ENCODE peak calls at places on chromosomes 2 and 18, in four cellular contexts. Z is tibial nerve, T is IMR-90, H is PC-9. S is an unnamed sample. For H3K36me3, the result is how much of the 10 kb centered on the place peaks cover.

GRCh38 chr18:74524097-74524496 is 10.2 kb upstream of the CNDP1 start:
- DNase-seq in T (peak), Z (no peak), H (no peak), S (no peak)

GRCh38 chr2:108436976-108437375 is 12.0 kb upstream of the GCC2 start:
- DNase-seq in Z (no peak), T (no peak), H (no peak), S (no peak)

GRCh38 chr2:102698369-102699111 is 63.3 kb upstream of the TMEM182 start:
- DNase-seq in H (no peak), Z (no peak), T (no peak), S (no peak)

GRCh38 chr2:101327863-101328394 is 19.4 kb upstream of the RNF149 start:
- DNase-seq in H (peak), Z (no peak), T (no peak), S (no peak)

GRCh38 chr2:228703099-228703498 is 521.6 kb upstream of the SPHKAP start:
- DNase-seq in H (no peak), T (no peak), Z (no peak), S (no peak)

GRCh38 chr2:86301711-86302202 is 35.7 kb downstream of the REEP1 start:
- DNase-seq in Z (no peak), H (no peak), T (no peak), S (no peak)

GRCh38 chr2:188068093-188068492 is 223.6 kb upstream of the GULP1 start:
- DNase-seq in H (no peak), T (peak), Z (no peak), S (no peak)

GRCh38 chr2:45505138-45505537 is 105.9 kb downstream of the SRBD1 start:
- DNase-seq in T (no peak), H (no peak), Z (no peak), S (no peak)

GRCh38 chr2:116879646-116880045 is 934.8 kb upstream of the DDX18 start:
- DNase-seq in H (no peak), Z (no peak), T (no peak), S (no peak)

GRCh38 chr2:26169226-26169625 is 3.7 kb upstream of the GAREM2 start:
- DNase-seq in Z (no peak), T (no peak), H (no peak), S (no peak)

GRCh38 chr18:10767658-10768057 is 241.8 kb downstream of the NAPG start:
- DNase-seq in T (no peak), Z (no peak), H (no peak), S (no peak)

GRCh38 chr2:72887836-72888437 is 729 bp downstream of the SPR start:
- DNase-seq in H (peak), Z (peak), T (peak), S (no peak)

GRCh38 chr2:44170337-44170736 is 1.7 kb downstream of the PPM1B start:
- DNase-seq in Z (no peak), H (no peak), T (peak), S (no peak)

GRCh38 chr18:35998967-35999366 is 26.5 kb downstream of the RMP24 start:
- DNase-seq in T (no peak), Z (no peak), H (no peak), S (no peak)

GRCh38 chr2:151922845-151923666 is 94.8 kb upstream of the ARL5A start:
- DNase-seq in T (no peak), Z (peak), H (peak), S (no peak)

GRCh38 chr2:28649481-28650260 is 102.0 kb upstream of the PPP1CB start:
- DNase-seq in Z (no peak), H (peak), T (peak), S (no peak)

GRCh38 chr2:40260437-40260836 is 191.5 kb downstream of the SLC8A1 start:
- DNase-seq in Z (no peak), T (no peak), H (no peak), S (no peak)

GRCh38 chr2:126790987-126791780 is 107.5 kb upstream of the TEX51 start:
- DNase-seq in T (no peak), H (no peak), Z (no peak), S (no peak)

GRCh38 chr2:120765911-120766757 is 30.5 kb downstream of the GLI2 start:
- DNase-seq in Z (peak), H (no peak), T (peak), S (peak)

GRCh38 chr2:226649871-226650660 is 149.6 kb downstream of the IRS1 start:
- DNase-seq in T (peak), Z (peak), H (peak), S (peak)

GRCh38 chr2:71830497-71831207 is 317.0 kb downstream of the CYP26B1 start:
- DNase-seq in T (peak), H (no peak), Z (no peak), S (no peak)

GRCh38 chr2:36413218-36413617 is 57.6 kb downstream of the CRIM1 start:
- DNase-seq in T (peak), H (no peak), Z (no peak), S (peak)

GRCh38 chr2:68709421-68709911 is 25.1 kb upstream of the ARHGAP25 start:
- DNase-seq in T (peak), H (peak), Z (no peak), S (no peak)

GRCh38 chr2:230007931-230008707 is 60.6 kb downstream of the SLC16A14 start:
- DNase-seq in H (peak), Z (peak), T (peak), S (peak)

GRCh38 chr18:3441290-3441689 is 8.7 kb upstream of the TGIF1 start:
- DNase-seq in Z (no peak), T (no peak), H (peak), S (no peak)

GRCh38 chr2:240922234-240922981 is 16.3 kb downstream of the CROCC2 start:
- DNase-seq in T (no peak), Z (peak), H (no peak), S (no peak)

GRCh38 chr2:216768908-216769401 is 73.6 kb upstream of the IGFBP5 start:
- DNase-seq in H (no peak), Z (no peak), T (no peak), S (no peak)

DNA sequence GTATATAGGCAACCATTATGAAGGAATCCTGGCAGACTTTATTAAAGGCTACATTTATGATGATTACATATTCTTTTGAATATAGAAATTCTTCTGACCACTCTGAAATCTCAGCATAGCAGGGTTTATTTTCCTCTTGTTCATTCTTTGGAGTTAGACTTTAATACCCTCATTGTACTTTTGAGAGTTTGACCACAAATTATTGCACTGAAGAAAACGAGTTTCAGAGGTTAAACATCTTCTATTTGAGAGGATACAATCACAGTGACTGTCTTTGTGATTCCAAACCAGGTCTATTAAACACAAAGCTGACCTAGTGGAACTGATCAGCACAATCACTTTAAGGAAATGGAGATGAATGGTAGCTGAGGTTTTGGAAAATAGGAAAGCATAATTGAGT is 71.3 kb downstream of the XIRP2 start:
- DNase-seq in H (no peak), T (no peak), Z (no peak), S (no peak)
- TF ChIP-seq CTCF in H (no peak), T (no peak), Z (no peak), S (no peak)

GRCh38 chr2:134122610-134123009 is 131.3 kb upstream of the MGAT5 start:
- DNase-seq in H (no peak), T (no peak), Z (no peak), S (no peak)
- H3K4me3 ChIP-seq in H (no peak), T (no peak), Z (no peak), S (no peak)

GRCh38 chr2:113922784-113923183 is 32.9 kb downstream of the ACTR3 start:
- DNase-seq in Z (no peak), H (no peak), T (no peak), S (no peak)

GRCh38 chr2:113930448-113930847 is 40.6 kb downstream of the ACTR3 start:
- DNase-seq in H (no peak), Z (no peak), T (peak), S (no peak)

GRCh38 chr2:113922335-113922734 is 32.4 kb downstream of the ACTR3 start:
- DNase-seq in Z (no peak), H (no peak), T (no peak), S (no peak)

GRCh38 chr2:113925884-113926283 is 36.0 kb downstream of the ACTR3 start:
- DNase-seq in H (no peak), T (no peak), Z (no peak), S (no peak)

GRCh38 chr2:113926314-113926713 is 36.4 kb downstream of the ACTR3 start:
- DNase-seq in T (no peak), H (no peak), Z (no peak), S (no peak)
- H3K36me3 ChIP-seq in T (under half), H (under half), Z (under half), S (under half)

DNA sequence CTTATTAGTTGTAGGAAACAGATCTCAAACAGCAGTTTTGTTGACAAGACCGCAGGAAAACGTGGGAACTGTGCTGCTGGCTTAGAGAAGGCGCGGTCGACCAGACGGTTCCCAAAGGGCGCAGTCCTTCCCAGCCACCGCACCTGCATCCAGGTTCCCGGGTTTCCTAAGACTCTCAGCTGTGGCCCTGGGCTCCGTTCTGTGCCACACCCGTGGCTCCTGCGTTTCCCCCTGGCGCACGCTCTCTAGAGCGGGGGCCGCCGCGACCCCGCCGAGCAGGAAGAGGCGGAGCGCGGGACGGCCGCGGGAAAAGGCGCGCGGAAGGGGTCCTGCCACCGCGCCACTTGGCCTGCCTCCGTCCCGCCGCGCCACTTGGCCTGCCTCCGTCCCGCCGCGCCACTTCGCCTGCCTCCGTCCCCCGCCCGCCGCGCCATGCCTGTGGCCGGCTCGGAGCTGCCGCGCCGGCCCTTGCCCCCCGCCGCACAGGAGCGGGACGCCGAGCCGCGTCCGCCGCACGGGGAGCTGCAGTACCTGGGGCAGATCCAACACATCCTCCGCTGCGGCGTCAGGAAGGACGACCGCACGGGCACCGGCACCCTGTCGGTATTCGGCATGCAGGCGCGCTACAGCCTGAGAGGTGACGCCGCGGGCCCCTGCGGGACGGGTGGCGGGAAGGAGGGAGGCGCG is at the start of gene TYMS:
- DNase-seq in Z (no peak), T (peak), H (peak), S (no peak)
- TF ChIP-seq CTCF in Z (no peak), T (no peak), H (no peak), S (peak)

GRCh38 chr18:55448390-55448789 is 139.6 kb downstream of the TCF4 start:
- DNase-seq in T (no peak), Z (no peak), H (no peak), S (no peak)
- H3K4me3 ChIP-seq in T (no peak), Z (no peak), H (no peak), S (no peak)

DNA sequence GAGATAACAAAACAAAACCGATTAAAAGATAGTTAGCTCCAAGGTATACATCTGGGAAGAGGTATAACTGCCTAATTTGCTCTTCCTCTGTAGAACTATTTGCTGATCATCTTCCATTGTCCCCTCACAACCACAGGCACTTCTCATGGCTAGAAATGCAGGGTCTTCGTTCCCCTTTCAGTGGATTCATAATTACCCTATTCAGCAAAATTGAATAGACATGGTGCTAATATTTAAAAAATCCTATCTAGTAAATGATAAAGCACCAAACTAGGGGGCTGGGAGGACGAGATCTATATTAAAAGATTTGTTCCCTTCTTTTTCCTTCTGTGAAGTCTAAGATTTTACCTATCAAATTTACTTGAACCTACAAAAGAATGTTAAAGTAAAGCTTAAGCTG is 30.8 kb upstream of the ADAM17 start:
- DNase-seq in T (no peak), Z (no peak), H (no peak), S (no peak)
- H3K36me3 ChIP-seq in T (under half), Z (under half), H (half or more), S (under half)

S was measured in BJ.